ENCODE peak calls at places on chromosomes 3 and 15, in four cellular contexts. H, J, T and S are unnamed samples.

GRCh38 chr3:81760215-81760614 is 1.2 kb downstream of the GBE1 start:
- DNase-seq in T (peak), H (no peak), J (no peak), S (peak)

GRCh38 chr3:42906085-42906904 is at the start of gene ZNF662:
- DNase-seq in J (peak), T (peak), H (peak), S (peak)

GRCh38 chr15:51006336-51006985 is 88.2 kb downstream of the TNFAIP8L3 start:
- DNase-seq in H (no peak), T (no peak), J (no peak), S (no peak)

GRCh38 chr15:65223996-65224395 is 12.7 kb upstream of the CILP start:
- DNase-seq in H (no peak), J (no peak), T (no peak), S (no peak)

GRCh38 chr3:136196401-136197158 is 445 bp upstream of the MSL2 start:
- DNase-seq in J (peak), H (peak), T (peak), S (peak)

GRCh38 chr3:45736707-45737106 is 47.5 kb downstream of the SACM1L start:
- DNase-seq in H (no peak), J (no peak), T (no peak), S (no peak)

GRCh38 chr3:14463330-14464216 is 61.2 kb downstream of the SLC6A6 start:
- DNase-seq in J (no peak), T (no peak), H (no peak), S (no peak)

GRCh38 chr15:40108061-40108854 is 421 bp downstream of the BMF start:
- DNase-seq in H (peak), T (peak), J (peak), S (peak)

GRCh38 chr15:76529911-76530310 is 193.3 kb downstream of the ISL2 start:
- DNase-seq in T (no peak), J (no peak), H (no peak), S (peak)

GRCh38 chr3:22729981-22730380 is 473.1 kb upstream of the UBE2E2 start:
- DNase-seq in T (no peak), H (no peak), J (no peak), S (peak)

GRCh38 chr3:50339485-50340196 is 995 bp downstream of the RASSF1 start:
- DNase-seq in H (peak), T (no peak), J (no peak), S (no peak)

GRCh38 chr3:105277656-105278055 is 89.1 kb upstream of the ALCAM start:
- DNase-seq in T (no peak), H (no peak), J (no peak), S (peak)

GRCh38 chr3:170714151-170714550 is 128.3 kb upstream of the SLC7A14 start:
- DNase-seq in H (no peak), T (no peak), J (no peak), S (peak)

GRCh38 chr3:178263236-178263916 is 272.9 kb upstream of the KCNMB2 start:
- DNase-seq in J (no peak), T (no peak), H (no peak), S (no peak)

GRCh38 chr15:62486041-62486440 is 321.0 kb upstream of the C2CD4B start:
- DNase-seq in H (no peak), J (no peak), T (no peak), S (no peak)

GRCh38 chr3:84108442-84108971 is 850.3 kb upstream of the CADM2 start:
- DNase-seq in H (peak), J (no peak), T (peak), S (peak)

GRCh38 chr3:67384790-67385397 is 269.5 kb downstream of the SUCLG2 start:
- DNase-seq in J (peak), H (peak), T (peak), S (peak)

GRCh38 chr15:60691508-60692047 is 212.6 kb upstream of the ICE2 start:
- DNase-seq in H (no peak), T (no peak), J (no peak), S (no peak)

GRCh38 chr3:94336076-94336741 is 273.3 kb downstream of the NSUN3 start:
- DNase-seq in J (no peak), H (peak), T (peak), S (peak)

GRCh38 chr3:191681198-191681597 is 220.2 kb downstream of the PYDC2 start:
- DNase-seq in T (no peak), J (no peak), H (no peak), S (no peak)

GRCh38 chr3:42493798-42494151 is 8.7 kb upstream of the VIPR1 start:
- DNase-seq in J (no peak), T (no peak), H (no peak), S (no peak)

GRCh38 chr3:5232570-5232969 is 45.1 kb downstream of the EDEM1 start:
- DNase-seq in J (no peak), T (no peak), H (no peak), S (no peak)

GRCh38 chr15:94119215-94119815 is 112.0 kb upstream of the MCTP2 start:
- DNase-seq in H (no peak), J (no peak), T (peak), S (no peak)

GRCh38 chr3:58242340-58242739 is 4.7 kb downstream of the ABHD6 start:
- DNase-seq in J (peak), T (no peak), H (no peak), S (no peak)

GRCh38 chr15:81480645-81481053 is 106.6 kb upstream of the TMC3 start:
- DNase-seq in J (peak), T (peak), H (peak), S (peak)

GRCh38 chr3:141414800-141415462 is 46.6 kb downstream of the ZBTB38 start:
- DNase-seq in J (no peak), H (no peak), T (no peak), S (no peak)

GRCh38 chr3:4939276-4939675 is 40.0 kb upstream of the BHLHE40 start:
- DNase-seq in H (no peak), T (no peak), J (no peak), S (peak)

GRCh38 chr3:65979152-65979551 is 59.6 kb downstream of the MAGI1 start:
- DNase-seq in H (peak), J (no peak), T (peak), S (no peak)

GRCh38 chr3:176584413-176585176 is 612.7 kb downstream of the TBL1XR1 start:
- DNase-seq in J (no peak), T (no peak), H (peak), S (no peak)